ENCODE peak calls at places on chromosomes 12 and 14, in five cellular contexts. One of them, this sample, is unnamed.

GRCh38 chr14:100857196-100857922 is 31.4 kb downstream of the MEG3 start:
- DNase-seq in activated T-cell treated with anti-CD3 and anti-CD28 coated beads for 4 hours: no peak
- DNase-seq in activated naive CD4-positive, alpha-beta T cell treated with anti-CD3 and anti-CD28 coated beads, Interleukin-2, amount 10 ng/mL, durations not matched to agents 7 days and 5 days: no peak
- DNase-seq in amniotic stem cell: no peak
- DNase-seq in A172: no peak
- DNase-seq in this sample: peak; percentile 20

GRCh38 chr12:32027684-32028355 is 68.6 kb downstream of the RESF1 start:
- DNase-seq in A172: no peak
- DNase-seq in activated naive CD4-positive, alpha-beta T cell treated with anti-CD3 and anti-CD28 coated beads, Interleukin-2, amount 10 ng/mL, durations not matched to agents 7 days and 5 days: no peak
- DNase-seq in amniotic stem cell: no peak
- DNase-seq in activated T-cell treated with anti-CD3 and anti-CD28 coated beads for 4 hours: no peak
- DNase-seq in this sample: peak; percentile 45

GRCh38 chr14:77615231-77616132 is 955 bp downstream of the SPTLC2 start:
- DNase-seq in activated T-cell treated with anti-CD3 and anti-CD28 coated beads for 4 hours: no peak
- DNase-seq in amniotic stem cell: no peak
- DNase-seq in A172: peak; percentile 19
- DNase-seq in activated naive CD4-positive, alpha-beta T cell treated with anti-CD3 and anti-CD28 coated beads, Interleukin-2, amount 10 ng/mL, durations not matched to agents 7 days and 5 days: peak; percentile 22
- DNase-seq in this sample: no peak

GRCh38 chr12:114614040-114614439 is 69.9 kb downstream of the TBX3 start:
- DNase-seq in amniotic stem cell: no peak
- DNase-seq in activated T-cell treated with anti-CD3 and anti-CD28 coated beads for 4 hours: no peak
- DNase-seq in A172: no peak
- DNase-seq in activated naive CD4-positive, alpha-beta T cell treated with anti-CD3 and anti-CD28 coated beads, Interleukin-2, amount 10 ng/mL, durations not matched to agents 7 days and 5 days: no peak
- DNase-seq in this sample: no peak

GRCh38 chr12:124567035-124567672 is at the start of gene NCOR2:
- DNase-seq in activated T-cell treated with anti-CD3 and anti-CD28 coated beads for 4 hours: peak; percentile 36
- DNase-seq in A172: no peak
- DNase-seq in activated naive CD4-positive, alpha-beta T cell treated with anti-CD3 and anti-CD28 coated beads, Interleukin-2, amount 10 ng/mL, durations not matched to agents 7 days and 5 days: peak; percentile 71
- DNase-seq in amniotic stem cell: no peak
- DNase-seq in this sample: no peak

GRCh38 chr14:101604228-101604934 is 43.1 kb downstream of the DIO3 start:
- DNase-seq in activated T-cell treated with anti-CD3 and anti-CD28 coated beads for 4 hours: no peak
- DNase-seq in A172: no peak
- DNase-seq in amniotic stem cell: no peak
- DNase-seq in activated naive CD4-positive, alpha-beta T cell treated with anti-CD3 and anti-CD28 coated beads, Interleukin-2, amount 10 ng/mL, durations not matched to agents 7 days and 5 days: no peak
- DNase-seq in this sample: no peak

GRCh38 chr12:18066666-18067065 is 23.3 kb downstream of the RERGL start:
- DNase-seq in activated T-cell treated with anti-CD3 and anti-CD28 coated beads for 4 hours: no peak
- DNase-seq in activated naive CD4-positive, alpha-beta T cell treated with anti-CD3 and anti-CD28 coated beads, Interleukin-2, amount 10 ng/mL, durations not matched to agents 7 days and 5 days: no peak
- DNase-seq in A172: no peak
- DNase-seq in amniotic stem cell: no peak
- DNase-seq in this sample: no peak

GRCh38 chr14:30657050-30657449 is 34.9 kb downstream of the SCFD1 start:
- DNase-seq in activated T-cell treated with anti-CD3 and anti-CD28 coated beads for 4 hours: no peak
- DNase-seq in activated naive CD4-positive, alpha-beta T cell treated with anti-CD3 and anti-CD28 coated beads, Interleukin-2, amount 10 ng/mL, durations not matched to agents 7 days and 5 days: no peak
- DNase-seq in amniotic stem cell: no peak
- DNase-seq in A172: no peak
- DNase-seq in this sample: no peak

GRCh38 chr14:94994245-94994644 is 163.1 kb downstream of the DICER1 start:
- DNase-seq in amniotic stem cell: no peak
- DNase-seq in activated T-cell treated with anti-CD3 and anti-CD28 coated beads for 4 hours: no peak
- DNase-seq in activated naive CD4-positive, alpha-beta T cell treated with anti-CD3 and anti-CD28 coated beads, Interleukin-2, amount 10 ng/mL, durations not matched to agents 7 days and 5 days: no peak
- DNase-seq in A172: no peak
- DNase-seq in this sample: no peak

GRCh38 chr12:40691913-40692616 is at the start of gene CNTN1:
- DNase-seq in activated T-cell treated with anti-CD3 and anti-CD28 coated beads for 4 hours: no peak
- DNase-seq in A172: no peak
- DNase-seq in amniotic stem cell: no peak
- DNase-seq in activated naive CD4-positive, alpha-beta T cell treated with anti-CD3 and anti-CD28 coated beads, Interleukin-2, amount 10 ng/mL, durations not matched to agents 7 days and 5 days: no peak
- DNase-seq in this sample: peak; percentile 40

GRCh38 chr12:96261557-96261956 is 67.4 kb downstream of the ELK3 start:
- DNase-seq in amniotic stem cell: no peak
- DNase-seq in activated naive CD4-positive, alpha-beta T cell treated with anti-CD3 and anti-CD28 coated beads, Interleukin-2, amount 10 ng/mL, durations not matched to agents 7 days and 5 days: no peak
- DNase-seq in A172: no peak
- DNase-seq in activated T-cell treated with anti-CD3 and anti-CD28 coated beads for 4 hours: no peak
- DNase-seq in this sample: no peak

GRCh38 chr14:103846569-103847438 is 571 bp downstream of the PPP1R13B start:
- DNase-seq in activated T-cell treated with anti-CD3 and anti-CD28 coated beads for 4 hours: no peak
- DNase-seq in amniotic stem cell: no peak
- DNase-seq in A172: peak; percentile 3
- DNase-seq in activated naive CD4-positive, alpha-beta T cell treated with anti-CD3 and anti-CD28 coated beads, Interleukin-2, amount 10 ng/mL, durations not matched to agents 7 days and 5 days: peak; percentile 50
- DNase-seq in this sample: peak; percentile 59

GRCh38 chr14:75452900-75453816 is 25.3 kb downstream of the JDP2 start:
- DNase-seq in activated T-cell treated with anti-CD3 and anti-CD28 coated beads for 4 hours: no peak
- DNase-seq in activated naive CD4-positive, alpha-beta T cell treated with anti-CD3 and anti-CD28 coated beads, Interleukin-2, amount 10 ng/mL, durations not matched to agents 7 days and 5 days: no peak
- DNase-seq in A172: peak; percentile 54
- DNase-seq in amniotic stem cell: peak; percentile 75
- DNase-seq in this sample: peak; percentile 74

GRCh38 chr12:95546491-95546813 is 4.8 kb downstream of the USP44 start:
- DNase-seq in activated naive CD4-positive, alpha-beta T cell treated with anti-CD3 and anti-CD28 coated beads, Interleukin-2, amount 10 ng/mL, durations not matched to agents 7 days and 5 days: no peak
- DNase-seq in A172: no peak
- DNase-seq in activated T-cell treated with anti-CD3 and anti-CD28 coated beads for 4 hours: no peak
- DNase-seq in amniotic stem cell: no peak
- DNase-seq in this sample: no peak

GRCh38 chr14:64952598-64953309 is 10.2 kb upstream of the GPX2 start:
- DNase-seq in activated naive CD4-positive, alpha-beta T cell treated with anti-CD3 and anti-CD28 coated beads, Interleukin-2, amount 10 ng/mL, durations not matched to agents 7 days and 5 days: no peak
- DNase-seq in activated T-cell treated with anti-CD3 and anti-CD28 coated beads for 4 hours: no peak
- DNase-seq in amniotic stem cell: no peak
- DNase-seq in A172: no peak
- DNase-seq in this sample: no peak

GRCh38 chr14:94392510-94392935 is 4.1 kb upstream of the SERPINA1 start:
- DNase-seq in activated naive CD4-positive, alpha-beta T cell treated with anti-CD3 and anti-CD28 coated beads, Interleukin-2, amount 10 ng/mL, durations not matched to agents 7 days and 5 days: peak; percentile 38
- DNase-seq in activated T-cell treated with anti-CD3 and anti-CD28 coated beads for 4 hours: no peak
- DNase-seq in A172: peak; percentile 23
- DNase-seq in amniotic stem cell: no peak
- DNase-seq in this sample: peak; percentile 58

GRCh38 chr12:42761601-42762350 is 172.2 kb upstream of the PRICKLE1 start:
- DNase-seq in amniotic stem cell: no peak
- DNase-seq in A172: peak; percentile 60
- DNase-seq in activated T-cell treated with anti-CD3 and anti-CD28 coated beads for 4 hours: no peak
- DNase-seq in activated naive CD4-positive, alpha-beta T cell treated with anti-CD3 and anti-CD28 coated beads, Interleukin-2, amount 10 ng/mL, durations not matched to agents 7 days and 5 days: no peak
- DNase-seq in this sample: no peak

GRCh38 chr12:131390408-131391100 is 320.3 kb upstream of the SFSWAP start:
- DNase-seq in activated naive CD4-positive, alpha-beta T cell treated with anti-CD3 and anti-CD28 coated beads, Interleukin-2, amount 10 ng/mL, durations not matched to agents 7 days and 5 days: peak; percentile 31
- DNase-seq in activated T-cell treated with anti-CD3 and anti-CD28 coated beads for 4 hours: no peak
- DNase-seq in amniotic stem cell: no peak
- DNase-seq in A172: peak; percentile 22
- DNase-seq in this sample: no peak